ENCODE peak calls at places on chromosomes 4 and X, in four cellular contexts. One of them, this sample, is unnamed.
A peak's percentile ranks its signal among the peaks of the same experiment; 100 is the strongest.

GRCh38 chr4:1317177-1318045 is 27.7 kb downstream of the MAEA start:
- DNase-seq in kidney tubule cell: no peak
- DNase-seq in M059J: no peak
- DNase-seq in NCI-H510A treated with DMSO at 0.1 percent for 48 hours: no peak
- DNase-seq in this sample: no peak

GRCh38 chr4:8308856-8309771 is 39.6 kb downstream of the HTRA3 start:
- DNase-seq in M059J: no peak
- DNase-seq in NCI-H510A treated with DMSO at 0.1 percent for 48 hours: no peak
- DNase-seq in kidney tubule cell: no peak
- DNase-seq in this sample: no peak

GRCh38 chrX:107714196-107714811 is 61.3 kb downstream of the TSC22D3 start:
- DNase-seq in M059J: no peak
- DNase-seq in kidney tubule cell: no peak
- DNase-seq in NCI-H510A treated with DMSO at 0.1 percent for 48 hours: no peak
- DNase-seq in this sample: no peak

GRCh38 chr4:1368421-1369090 is 21.5 kb downstream of the UVSSA start:
- DNase-seq in M059J: no peak
- DNase-seq in NCI-H510A treated with DMSO at 0.1 percent for 48 hours: no peak
- DNase-seq in kidney tubule cell: no peak
- DNase-seq in this sample: no peak

GRCh38 chr4:70559216-70559830 is 32.7 kb upstream of the AMBN start:
- DNase-seq in M059J: peak; percentile 55
- DNase-seq in NCI-H510A treated with DMSO at 0.1 percent for 48 hours: peak; percentile 72
- DNase-seq in kidney tubule cell: peak; percentile 57
- DNase-seq in this sample: peak; percentile 34

GRCh38 chr4:88698539-88698938 is 910 bp upstream of the NAP1L5 start:
- DNase-seq in M059J: no peak
- DNase-seq in kidney tubule cell: no peak
- DNase-seq in NCI-H510A treated with DMSO at 0.1 percent for 48 hours: no peak
- DNase-seq in this sample: no peak

GRCh38 chr4:118173956-118174355 is 139.7 kb downstream of the NDST3 start:
- DNase-seq in M059J: peak; percentile 77
- DNase-seq in NCI-H510A treated with DMSO at 0.1 percent for 48 hours: no peak
- DNase-seq in kidney tubule cell: no peak
- DNase-seq in this sample: peak; percentile 53

GRCh38 chr4:95107635-95108034 is 349.9 kb downstream of the BMPR1B start:
- DNase-seq in M059J: peak; percentile 17
- DNase-seq in kidney tubule cell: peak; percentile 31
- DNase-seq in NCI-H510A treated with DMSO at 0.1 percent for 48 hours: no peak
- DNase-seq in this sample: peak; percentile 39

GRCh38 chr4:122876456-122876855 is 45.9 kb downstream of the NUDT6 start:
- DNase-seq in kidney tubule cell: no peak
- DNase-seq in NCI-H510A treated with DMSO at 0.1 percent for 48 hours: no peak
- DNase-seq in M059J: no peak
- DNase-seq in this sample: no peak

GRCh38 chr4:3476936-3477749 is 14.0 kb downstream of the DOK7 start:
- DNase-seq in NCI-H510A treated with DMSO at 0.1 percent for 48 hours: no peak
- DNase-seq in kidney tubule cell: no peak
- DNase-seq in M059J: no peak
- DNase-seq in this sample: no peak

GRCh38 chr4:9988349-9988748 is 32.9 kb downstream of the SLC2A9 start:
- DNase-seq in NCI-H510A treated with DMSO at 0.1 percent for 48 hours: no peak
- DNase-seq in M059J: no peak
- DNase-seq in kidney tubule cell: no peak
- DNase-seq in this sample: no peak

GRCh38 chr4:17124767-17125166 is 226.3 kb upstream of the LDB2 start:
- DNase-seq in NCI-H510A treated with DMSO at 0.1 percent for 48 hours: no peak
- DNase-seq in kidney tubule cell: no peak
- DNase-seq in M059J: no peak
- DNase-seq in this sample: no peak

GRCh38 chr4:109179089-109179488 is 123.4 kb downstream of the COL25A1 start:
- DNase-seq in kidney tubule cell: no peak
- DNase-seq in M059J: no peak
- DNase-seq in NCI-H510A treated with DMSO at 0.1 percent for 48 hours: no peak
- DNase-seq in this sample: no peak

GRCh38 chr4:8468746-8469535 is 28.4 kb downstream of the TRMT44 start:
- DNase-seq in M059J: peak; percentile 52
- DNase-seq in kidney tubule cell: peak; percentile 58
- DNase-seq in NCI-H510A treated with DMSO at 0.1 percent for 48 hours: peak; percentile 4
- DNase-seq in this sample: peak; percentile 39

GRCh38 chr4:3367866-3368265 is 73.9 kb upstream of the HGFAC start:
- DNase-seq in NCI-H510A treated with DMSO at 0.1 percent for 48 hours: no peak
- DNase-seq in M059J: no peak
- DNase-seq in kidney tubule cell: no peak
- DNase-seq in this sample: no peak

GRCh38 chr4:1612278-1613098 is 71.6 kb downstream of the FAM53A start:
- DNase-seq in M059J: no peak
- DNase-seq in kidney tubule cell: no peak
- DNase-seq in NCI-H510A treated with DMSO at 0.1 percent for 48 hours: no peak
- DNase-seq in this sample: no peak

GRCh38 chr4:113756005-113756410 is 5.5 kb downstream of the CAMK2D start:
- DNase-seq in kidney tubule cell: peak; percentile 64
- DNase-seq in M059J: peak; percentile 66
- DNase-seq in NCI-H510A treated with DMSO at 0.1 percent for 48 hours: no peak
- DNase-seq in this sample: peak; percentile 74

GRCh38 chr4:150342945-150343344 is 239.0 kb upstream of the MAB21L2 start:
- DNase-seq in M059J: no peak
- DNase-seq in kidney tubule cell: no peak
- DNase-seq in NCI-H510A treated with DMSO at 0.1 percent for 48 hours: no peak
- DNase-seq in this sample: peak; percentile 23

GRCh38 chrX:45324941-45325340 is 124.3 kb upstream of the DIPK2B start:
- DNase-seq in NCI-H510A treated with DMSO at 0.1 percent for 48 hours: no peak
- DNase-seq in kidney tubule cell: no peak
- DNase-seq in M059J: peak; percentile 40
- DNase-seq in this sample: no peak

GRCh38 chr4:6939761-6940743 is 30.4 kb downstream of the TBC1D14 start:
- DNase-seq in kidney tubule cell: no peak
- DNase-seq in M059J: peak; percentile 9
- DNase-seq in NCI-H510A treated with DMSO at 0.1 percent for 48 hours: no peak
- DNase-seq in this sample: no peak

GRCh38 chrX:39513836-39514235 is 583.9 kb downstream of the BCOR start:
- DNase-seq in M059J: peak; percentile 58
- DNase-seq in kidney tubule cell: peak; percentile 56
- DNase-seq in NCI-H510A treated with DMSO at 0.1 percent for 48 hours: no peak
- DNase-seq in this sample: no peak

GRCh38 chr4:90030953-90031352 is 96.2 kb upstream of the CCSER1 start:
- DNase-seq in kidney tubule cell: peak; percentile 28
- DNase-seq in NCI-H510A treated with DMSO at 0.1 percent for 48 hours: no peak
- DNase-seq in M059J: peak; percentile 1
- DNase-seq in this sample: peak; percentile 16

GRCh38 chr4:60721680-60722079 is 478.4 kb upstream of the ADGRL3 start:
- DNase-seq in kidney tubule cell: no peak
- DNase-seq in M059J: no peak
- DNase-seq in NCI-H510A treated with DMSO at 0.1 percent for 48 hours: no peak
- DNase-seq in this sample: no peak

GRCh38 chrX:15623074-15623473 is 22.3 kb upstream of the ACE2 start:
- DNase-seq in kidney tubule cell: no peak
- DNase-seq in NCI-H510A treated with DMSO at 0.1 percent for 48 hours: no peak
- DNase-seq in M059J: no peak
- DNase-seq in this sample: no peak

GRCh38 chr4:169033660-169034059 is 23.6 kb upstream of the CBR4 start:
- DNase-seq in M059J: no peak
- DNase-seq in kidney tubule cell: no peak
- DNase-seq in NCI-H510A treated with DMSO at 0.1 percent for 48 hours: no peak
- DNase-seq in this sample: peak; percentile 70

GRCh38 chr4:182554736-182555135 is 311.5 kb downstream of the TENM3 start:
- DNase-seq in M059J: peak; percentile 64
- DNase-seq in NCI-H510A treated with DMSO at 0.1 percent for 48 hours: no peak
- DNase-seq in kidney tubule cell: peak; percentile 32
- DNase-seq in this sample: no peak

GRCh38 chr4:11301075-11301660 is 127.5 kb downstream of the HS3ST1 start:
- DNase-seq in M059J: no peak
- DNase-seq in kidney tubule cell: no peak
- DNase-seq in NCI-H510A treated with DMSO at 0.1 percent for 48 hours: no peak
- DNase-seq in this sample: no peak

GRCh38 chr4:131534944-131535640 is 1614.0 kb upstream of the PCDH10 start:
- DNase-seq in M059J: no peak
- DNase-seq in kidney tubule cell: peak; percentile 58
- DNase-seq in NCI-H510A treated with DMSO at 0.1 percent for 48 hours: no peak
- DNase-seq in this sample: no peak

GRCh38 chr4:42865572-42866189 is 26.8 kb upstream of the GRXCR1 start:
- DNase-seq in kidney tubule cell: peak; percentile 58
- DNase-seq in M059J: peak; percentile 44
- DNase-seq in NCI-H510A treated with DMSO at 0.1 percent for 48 hours: peak; percentile 55
- DNase-seq in this sample: peak; percentile 46

GRCh38 chr4:85777908-85778808 is 303.2 kb downstream of the ARHGAP24 start:
- DNase-seq in kidney tubule cell: peak; percentile 58
- DNase-seq in NCI-H510A treated with DMSO at 0.1 percent for 48 hours: no peak
- DNase-seq in M059J: peak; percentile 43
- DNase-seq in this sample: no peak

GRCh38 chrX:51456814-51457213 is 39.6 kb downstream of the NUDT11 start:
- DNase-seq in NCI-H510A treated with DMSO at 0.1 percent for 48 hours: no peak
- DNase-seq in kidney tubule cell: no peak
- DNase-seq in M059J: peak; percentile 5
- DNase-seq in this sample: no peak

GRCh38 chr4:176981074-176981473 is 188.4 kb upstream of the VEGFC start:
- DNase-seq in M059J: peak; percentile 20
- DNase-seq in kidney tubule cell: peak; percentile 16
- DNase-seq in NCI-H510A treated with DMSO at 0.1 percent for 48 hours: no peak
- DNase-seq in this sample: peak; percentile 8

GRCh38 chr4:105990933-105991332 is 95.7 kb downstream of the NPNT start:
- DNase-seq in M059J: peak; percentile 95
- DNase-seq in kidney tubule cell: peak; percentile 100
- DNase-seq in NCI-H510A treated with DMSO at 0.1 percent for 48 hours: no peak
- DNase-seq in this sample: peak; percentile 97

GRCh38 chr4:306551-306961 is 1.3 kb upstream of the ZNF732 start:
- DNase-seq in M059J: no peak
- DNase-seq in kidney tubule cell: peak; percentile 93
- DNase-seq in NCI-H510A treated with DMSO at 0.1 percent for 48 hours: no peak
- DNase-seq in this sample: no peak

GRCh38 chr4:186781032-186781917 is 57.6 kb upstream of the FAT1 start:
- DNase-seq in kidney tubule cell: peak; percentile 73
- DNase-seq in M059J: peak; percentile 71
- DNase-seq in NCI-H510A treated with DMSO at 0.1 percent for 48 hours: no peak
- DNase-seq in this sample: peak; percentile 93

GRCh38 chr4:167144605-167145004 is 89.7 kb downstream of the SPOCK3 start:
- DNase-seq in kidney tubule cell: no peak
- DNase-seq in NCI-H510A treated with DMSO at 0.1 percent for 48 hours: no peak
- DNase-seq in M059J: no peak
- DNase-seq in this sample: no peak

GRCh38 chrX:6813836-6814370 is 279.0 kb upstream of the VCX3A start:
- DNase-seq in M059J: no peak
- DNase-seq in NCI-H510A treated with DMSO at 0.1 percent for 48 hours: no peak
- DNase-seq in kidney tubule cell: no peak
- DNase-seq in this sample: no peak